ENCODE peak calls at places on chromosome 10, in seven cellular contexts. One of them, this sample, is unnamed.

GRCh38 chr10:42367532-42368230 is 270.7 kb downstream of the ZNF33B start:
- DNase-seq in CD8-positive, alpha-beta T cell: no peak
- DNase-seq in tibial nerve: peak; percentile 82
- DNase-seq in BJ: peak; percentile 48
- DNase-seq in transverse colon: peak; percentile 9
- DNase-seq in right atrium auricular region: peak; percentile 77
- DNase-seq in astrocyte: peak; percentile 52
- DNase-seq in this sample: peak; percentile 90

GRCh38 chr10:100614416-100614815 is 78.7 kb downstream of the HIF1AN start:
- DNase-seq in CD8-positive, alpha-beta T cell: no peak
- DNase-seq in tibial nerve: no peak
- DNase-seq in BJ: no peak
- DNase-seq in transverse colon: no peak
- DNase-seq in right atrium auricular region: peak; percentile 4
- DNase-seq in astrocyte: no peak
- DNase-seq in this sample: no peak

GRCh38 chr10:101466016-101466912 is 112.3 kb downstream of the BTRC start:
- DNase-seq in CD8-positive, alpha-beta T cell: no peak
- DNase-seq in tibial nerve: no peak
- DNase-seq in BJ: no peak
- DNase-seq in transverse colon: no peak
- DNase-seq in right atrium auricular region: no peak
- DNase-seq in astrocyte: no peak
- DNase-seq in this sample: no peak

GRCh38 chr10:61284222-61284890 is 168.8 kb downstream of the TMEM26 start:
- DNase-seq in CD8-positive, alpha-beta T cell: no peak
- DNase-seq in tibial nerve: peak; percentile 32
- DNase-seq in BJ: peak; percentile 26
- DNase-seq in transverse colon: no peak
- DNase-seq in right atrium auricular region: no peak
- DNase-seq in astrocyte: peak; percentile 67
- DNase-seq in this sample: peak; percentile 69

GRCh38 chr10:120514035-120514620 is 57.1 kb downstream of the PLPP4 start:
- DNase-seq in CD8-positive, alpha-beta T cell: no peak
- DNase-seq in tibial nerve: no peak
- DNase-seq in BJ: no peak
- DNase-seq in transverse colon: peak; percentile 9
- DNase-seq in right atrium auricular region: no peak
- DNase-seq in astrocyte: no peak
- DNase-seq in this sample: peak; percentile 51

GRCh38 chr10:14023612-14024348 is 306.9 kb downstream of the FRMD4A start:
- DNase-seq in CD8-positive, alpha-beta T cell: no peak
- DNase-seq in tibial nerve: no peak
- DNase-seq in BJ: no peak
- DNase-seq in transverse colon: no peak
- DNase-seq in right atrium auricular region: no peak
- DNase-seq in astrocyte: peak; percentile 19
- DNase-seq in this sample: no peak

GRCh38 chr10:22259280-22259679 is 41.5 kb upstream of the EBLN1 start:
- DNase-seq in CD8-positive, alpha-beta T cell: no peak
- DNase-seq in tibial nerve: no peak
- DNase-seq in BJ: no peak
- DNase-seq in transverse colon: no peak
- DNase-seq in right atrium auricular region: no peak
- DNase-seq in astrocyte: no peak
- DNase-seq in this sample: peak; percentile 6

GRCh38 chr10:15472431-15473400 is 101.6 kb upstream of the FAM171A1 start:
- DNase-seq in CD8-positive, alpha-beta T cell: no peak
- DNase-seq in tibial nerve: peak; percentile 37
- DNase-seq in BJ: no peak
- DNase-seq in transverse colon: no peak
- DNase-seq in right atrium auricular region: no peak
- DNase-seq in astrocyte: peak; percentile 84
- DNase-seq in this sample: peak; percentile 91

GRCh38 chr10:118394557-118395194 is 52.6 kb upstream of the FAM204A start:
- DNase-seq in CD8-positive, alpha-beta T cell: no peak
- DNase-seq in tibial nerve: no peak
- DNase-seq in BJ: no peak
- DNase-seq in transverse colon: no peak
- DNase-seq in right atrium auricular region: no peak
- DNase-seq in astrocyte: no peak
- DNase-seq in this sample: no peak

GRCh38 chr10:15167411-15168295 is 840 bp downstream of the NMT2 start:
- DNase-seq in CD8-positive, alpha-beta T cell: peak; percentile 39
- DNase-seq in tibial nerve: peak; percentile 13
- DNase-seq in BJ: no peak
- DNase-seq in transverse colon: peak; percentile 56
- DNase-seq in right atrium auricular region: peak; percentile 63
- DNase-seq in astrocyte: peak; percentile 44
- DNase-seq in this sample: peak; percentile 44

GRCh38 chr10:110649652-110650264 is 5.6 kb downstream of the RBM20 start:
- DNase-seq in CD8-positive, alpha-beta T cell: no peak
- DNase-seq in tibial nerve: no peak
- DNase-seq in BJ: no peak
- DNase-seq in transverse colon: no peak
- DNase-seq in right atrium auricular region: no peak
- DNase-seq in astrocyte: no peak
- DNase-seq in this sample: peak; percentile 21

GRCh38 chr10:132606536-132607316 is 69.1 kb downstream of the INPP5A start:
- DNase-seq in CD8-positive, alpha-beta T cell: no peak
- DNase-seq in tibial nerve: peak; percentile 31
- DNase-seq in BJ: no peak
- DNase-seq in transverse colon: no peak
- DNase-seq in right atrium auricular region: no peak
- DNase-seq in astrocyte: peak; percentile 46
- DNase-seq in this sample: no peak

GRCh38 chr10:36469585-36469984 is 655.8 kb upstream of the ANKRD30A start:
- DNase-seq in CD8-positive, alpha-beta T cell: no peak
- DNase-seq in tibial nerve: no peak
- DNase-seq in BJ: no peak
- DNase-seq in transverse colon: no peak
- DNase-seq in right atrium auricular region: no peak
- DNase-seq in astrocyte: peak; percentile 66
- DNase-seq in this sample: peak; percentile 62

GRCh38 chr10:84084342-84084741 is 55.0 kb upstream of the GHITM start:
- DNase-seq in CD8-positive, alpha-beta T cell: no peak
- DNase-seq in tibial nerve: no peak
- DNase-seq in BJ: no peak
- DNase-seq in transverse colon: no peak
- DNase-seq in right atrium auricular region: no peak
- DNase-seq in astrocyte: no peak
- DNase-seq in this sample: no peak

GRCh38 chr10:84088626-84089025 is 50.7 kb upstream of the GHITM start:
- DNase-seq in CD8-positive, alpha-beta T cell: no peak
- DNase-seq in tibial nerve: no peak
- DNase-seq in BJ: no peak
- DNase-seq in transverse colon: no peak
- DNase-seq in right atrium auricular region: no peak
- DNase-seq in astrocyte: no peak
- DNase-seq in this sample: no peak

DNA sequence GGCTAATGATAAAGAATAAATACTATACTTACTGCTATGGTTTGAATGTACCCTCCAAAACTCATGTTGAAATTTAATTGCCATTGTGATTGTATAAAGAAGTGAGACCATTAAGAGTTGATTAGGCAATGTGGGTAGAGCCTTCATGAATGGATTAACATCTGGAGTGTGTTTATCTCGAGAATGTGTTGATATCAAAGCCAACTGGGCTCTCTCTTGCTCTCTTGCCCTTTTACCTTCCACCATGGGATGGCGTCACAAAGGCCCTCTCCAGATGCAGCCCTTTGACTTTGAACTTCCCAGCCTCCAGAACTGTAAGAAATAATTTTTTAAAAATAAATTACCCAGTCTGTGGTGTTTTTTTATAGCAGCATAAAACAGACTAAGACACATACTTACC is 50.1 kb upstream of the GHITM start:
- DNase-seq in CD8-positive, alpha-beta T cell: no peak
- DNase-seq in tibial nerve: no peak
- DNase-seq in BJ: no peak
- DNase-seq in transverse colon: no peak
- DNase-seq in right atrium auricular region: no peak
- DNase-seq in astrocyte: no peak
- DNase-seq in this sample: no peak
- TF ChIP-seq CTCF in CD8-positive, alpha-beta T cell: no peak
- TF ChIP-seq CTCF in tibial nerve: no peak
- TF ChIP-seq CTCF in BJ: no peak
- TF ChIP-seq CTCF in transverse colon: no peak
- TF ChIP-seq CTCF in right atrium auricular region: no peak
- TF ChIP-seq CTCF in astrocyte: no peak
- TF ChIP-seq CTCF in this sample: no peak

GRCh38 chr10:79446451-79447020 is 1.1 kb upstream of the ZCCHC24 start:
- DNase-seq in CD8-positive, alpha-beta T cell: peak; percentile 20
- DNase-seq in tibial nerve: no peak
- DNase-seq in BJ: no peak
- DNase-seq in transverse colon: peak; percentile 58
- DNase-seq in right atrium auricular region: peak; percentile 80
- DNase-seq in astrocyte: no peak
- DNase-seq in this sample: peak; percentile 41

GRCh38 chr10:79444243-79445119 is 943 bp downstream of the ZCCHC24 start:
- DNase-seq in CD8-positive, alpha-beta T cell: peak; percentile 25
- DNase-seq in tibial nerve: no peak
- DNase-seq in BJ: no peak
- DNase-seq in transverse colon: peak; percentile 56
- DNase-seq in right atrium auricular region: peak; percentile 87
- DNase-seq in astrocyte: no peak
- DNase-seq in this sample: peak; percentile 53

GRCh38 chr10:79445217-79445707 is at the start of gene ZCCHC24:
- DNase-seq in CD8-positive, alpha-beta T cell: peak; percentile 35
- DNase-seq in tibial nerve: no peak
- DNase-seq in BJ: no peak
- DNase-seq in transverse colon: peak; percentile 58
- DNase-seq in right atrium auricular region: no peak
- DNase-seq in astrocyte: no peak
- DNase-seq in this sample: no peak

GRCh38 chr10:79447911-79448731 is 2.7 kb upstream of the ZCCHC24 start:
- DNase-seq in CD8-positive, alpha-beta T cell: no peak
- DNase-seq in tibial nerve: no peak
- DNase-seq in BJ: no peak
- DNase-seq in transverse colon: no peak
- DNase-seq in right atrium auricular region: no peak
- DNase-seq in astrocyte: no peak
- DNase-seq in this sample: no peak

GRCh38 chr10:79445708-79446450 is 455 bp upstream of the ZCCHC24 start:
- DNase-seq in CD8-positive, alpha-beta T cell: peak; percentile 91
- DNase-seq in tibial nerve: peak; percentile 97
- DNase-seq in BJ: peak; percentile 94
- DNase-seq in transverse colon: peak; percentile 96
- DNase-seq in right atrium auricular region: peak; percentile 99
- DNase-seq in astrocyte: peak; percentile 97
- DNase-seq in this sample: peak; percentile 99
- H3K4me3 ChIP-seq in CD8-positive, alpha-beta T cell: peak overlapping the region; percentile 59
- H3K4me3 ChIP-seq in tibial nerve: peak overlapping the region; percentile 94
- H3K4me3 ChIP-seq in BJ: peak overlapping the region; percentile 44
- H3K4me3 ChIP-seq in transverse colon: peak overlapping the region; percentile 80
- H3K4me3 ChIP-seq in right atrium auricular region: peak overlapping the region; percentile 94
- H3K4me3 ChIP-seq in astrocyte: peak overlapping the region; percentile 60
- H3K4me3 ChIP-seq in this sample: peak overlapping the region; percentile 61

GRCh38 chr10:124162136-124162535 is 68.7 kb upstream of the CHST15 start:
- DNase-seq in CD8-positive, alpha-beta T cell: no peak
- DNase-seq in tibial nerve: no peak
- DNase-seq in BJ: no peak
- DNase-seq in transverse colon: no peak
- DNase-seq in right atrium auricular region: no peak
- DNase-seq in astrocyte: no peak
- DNase-seq in this sample: no peak
- TF ChIP-seq CTCF in CD8-positive, alpha-beta T cell: no peak
- TF ChIP-seq CTCF in tibial nerve: no peak
- TF ChIP-seq CTCF in BJ: no peak
- TF ChIP-seq CTCF in transverse colon: no peak
- TF ChIP-seq CTCF in right atrium auricular region: no peak
- TF ChIP-seq CTCF in astrocyte: no peak
- TF ChIP-seq CTCF in this sample: no peak

GRCh38 chr10:44962870-44963738 is 3.5 kb downstream of the RASSF4 start:
- DNase-seq in CD8-positive, alpha-beta T cell: no peak
- DNase-seq in tibial nerve: peak; percentile 4
- DNase-seq in BJ: no peak
- DNase-seq in transverse colon: peak; percentile 55
- DNase-seq in right atrium auricular region: peak; percentile 58
- DNase-seq in astrocyte: no peak
- DNase-seq in this sample: no peak
- H3K4me3 ChIP-seq in CD8-positive, alpha-beta T cell: no peak overlapping the region
- H3K4me3 ChIP-seq in tibial nerve: peak overlapping the region; percentile 66
- H3K4me3 ChIP-seq in BJ: no peak overlapping the region
- H3K4me3 ChIP-seq in transverse colon: no peak overlapping the region
- H3K4me3 ChIP-seq in right atrium auricular region: peak overlapping the region; percentile 8
- H3K4me3 ChIP-seq in astrocyte: no peak overlapping the region
- H3K4me3 ChIP-seq in this sample: no peak overlapping the region

DNA sequence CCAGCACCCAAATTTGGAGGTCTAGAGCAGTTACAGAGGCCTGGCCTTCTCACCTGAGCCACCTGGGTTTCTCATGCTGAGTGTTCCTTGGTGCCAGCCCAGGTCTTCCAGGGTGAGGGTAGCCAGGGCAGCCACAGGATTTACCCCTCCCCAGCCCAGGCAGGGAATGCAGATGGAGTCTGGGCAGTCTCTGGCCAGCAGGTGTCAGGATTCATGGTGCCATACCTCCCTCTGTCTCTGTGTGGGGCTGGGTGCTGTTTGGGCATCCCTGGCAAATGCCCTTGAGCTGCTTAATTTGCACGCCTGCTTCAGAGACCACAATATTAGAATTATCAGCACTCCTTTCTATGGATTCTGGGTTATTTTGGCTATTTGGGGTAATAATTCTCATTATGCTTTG is 246.7 kb downstream of the GFRA1 start:
- DNase-seq in CD8-positive, alpha-beta T cell: no peak
- DNase-seq in tibial nerve: no peak
- DNase-seq in BJ: no peak
- DNase-seq in transverse colon: no peak
- DNase-seq in right atrium auricular region: no peak
- DNase-seq in astrocyte: no peak
- DNase-seq in this sample: no peak
- TF ChIP-seq CTCF in CD8-positive, alpha-beta T cell: no peak
- TF ChIP-seq CTCF in tibial nerve: no peak
- TF ChIP-seq CTCF in BJ: no peak
- TF ChIP-seq CTCF in transverse colon: no peak
- TF ChIP-seq CTCF in right atrium auricular region: no peak
- TF ChIP-seq CTCF in astrocyte: no peak
- TF ChIP-seq CTCF in this sample: peak; percentile 4